ENCODE peak calls at places on chromosomes 4 and X, in ten cellular contexts. One of them, this sample, is unnamed.

GRCh38 chr4:61376301-61376700 is 176.2 kb downstream of the ADGRL3 start:
- DNase-seq in adipocyte: no peak
- DNase-seq in thyroid gland: no peak
- DNase-seq in fibroblast of mammary gland: no peak
- DNase-seq in HFFc6: no peak
- DNase-seq in NCI-H1105: no peak
- DNase-seq in HEK293T: no peak
- DNase-seq in glomerular endothelial cell: no peak
- DNase-seq in cardiac muscle cell: no peak
- DNase-seq in tibial nerve: no peak
- DNase-seq in this sample: peak; percentile 51

GRCh38 chr4:182643801-182644311 is 273.3 kb downstream of the DCTD start:
- DNase-seq in adipocyte: peak; percentile 73
- DNase-seq in thyroid gland: no peak
- DNase-seq in fibroblast of mammary gland: peak; percentile 63
- DNase-seq in HFFc6: peak; percentile 76
- DNase-seq in NCI-H1105: no peak
- DNase-seq in HEK293T: no peak
- DNase-seq in glomerular endothelial cell: no peak
- DNase-seq in cardiac muscle cell: peak; percentile 64
- DNase-seq in tibial nerve: no peak
- DNase-seq in this sample: peak; percentile 93

GRCh38 chr4:168569066-168569908 is 72.4 kb downstream of the PALLD start:
- DNase-seq in adipocyte: no peak
- DNase-seq in thyroid gland: peak; percentile 28
- DNase-seq in fibroblast of mammary gland: peak; percentile 52
- DNase-seq in HFFc6: peak; percentile 37
- DNase-seq in NCI-H1105: no peak
- DNase-seq in HEK293T: peak; percentile 55
- DNase-seq in glomerular endothelial cell: no peak
- DNase-seq in cardiac muscle cell: no peak
- DNase-seq in tibial nerve: no peak
- DNase-seq in this sample: peak; percentile 68

GRCh38 chr4:169080970-169081369 is 70.9 kb upstream of the CBR4 start:
- DNase-seq in adipocyte: peak; percentile 87
- DNase-seq in thyroid gland: peak; percentile 68
- DNase-seq in fibroblast of mammary gland: peak; percentile 75
- DNase-seq in HFFc6: peak; percentile 30
- DNase-seq in NCI-H1105: no peak
- DNase-seq in HEK293T: no peak
- DNase-seq in glomerular endothelial cell: no peak
- DNase-seq in cardiac muscle cell: no peak
- DNase-seq in tibial nerve: peak; percentile 75
- DNase-seq in this sample: peak; percentile 93

GRCh38 chr4:142840516-142841123 is 5.5 kb downstream of the INPP4B start:
- DNase-seq in adipocyte: peak; percentile 86
- DNase-seq in thyroid gland: no peak
- DNase-seq in fibroblast of mammary gland: peak; percentile 70
- DNase-seq in HFFc6: peak; percentile 35
- DNase-seq in NCI-H1105: peak; percentile 0
- DNase-seq in HEK293T: no peak
- DNase-seq in glomerular endothelial cell: peak; percentile 51
- DNase-seq in cardiac muscle cell: peak; percentile 52
- DNase-seq in tibial nerve: no peak
- DNase-seq in this sample: peak; percentile 80

GRCh38 chrX:1909419-1910206 is 294.8 kb downstream of the ASMT start:
- DNase-seq in adipocyte: no peak
- DNase-seq in thyroid gland: no peak
- DNase-seq in fibroblast of mammary gland: no peak
- DNase-seq in HFFc6: no peak
- DNase-seq in NCI-H1105: no peak
- DNase-seq in HEK293T: no peak
- DNase-seq in glomerular endothelial cell: no peak
- DNase-seq in cardiac muscle cell: no peak
- DNase-seq in tibial nerve: no peak
- DNase-seq in this sample: no peak

GRCh38 chrX:52608961-52609360 is 45.7 kb downstream of the SSX7 start:
- DNase-seq in adipocyte: no peak
- DNase-seq in thyroid gland: no peak
- DNase-seq in fibroblast of mammary gland: no peak
- DNase-seq in HFFc6: peak; percentile 1
- DNase-seq in NCI-H1105: no peak
- DNase-seq in HEK293T: no peak
- DNase-seq in glomerular endothelial cell: no peak
- DNase-seq in cardiac muscle cell: no peak
- DNase-seq in tibial nerve: no peak
- DNase-seq in this sample: no peak

GRCh38 chr4:88737304-88738015 is 39.8 kb upstream of the NAP1L5 start:
- DNase-seq in adipocyte: no peak
- DNase-seq in thyroid gland: peak; percentile 87
- DNase-seq in fibroblast of mammary gland: peak; percentile 43
- DNase-seq in HFFc6: no peak
- DNase-seq in NCI-H1105: peak; percentile 6
- DNase-seq in HEK293T: no peak
- DNase-seq in glomerular endothelial cell: no peak
- DNase-seq in cardiac muscle cell: no peak
- DNase-seq in tibial nerve: no peak
- DNase-seq in this sample: peak; percentile 29

GRCh38 chr4:98664959-98665358 is 6.5 kb upstream of the TSPAN5 start:
- DNase-seq in adipocyte: no peak
- DNase-seq in thyroid gland: no peak
- DNase-seq in fibroblast of mammary gland: no peak
- DNase-seq in HFFc6: no peak
- DNase-seq in NCI-H1105: no peak
- DNase-seq in HEK293T: no peak
- DNase-seq in glomerular endothelial cell: no peak
- DNase-seq in cardiac muscle cell: no peak
- DNase-seq in tibial nerve: no peak
- DNase-seq in this sample: no peak

GRCh38 chr4:85672116-85672515 is 197.2 kb downstream of the ARHGAP24 start:
- DNase-seq in adipocyte: peak; percentile 23
- DNase-seq in thyroid gland: no peak
- DNase-seq in fibroblast of mammary gland: peak; percentile 23
- DNase-seq in HFFc6: no peak
- DNase-seq in NCI-H1105: no peak
- DNase-seq in HEK293T: no peak
- DNase-seq in glomerular endothelial cell: no peak
- DNase-seq in cardiac muscle cell: no peak
- DNase-seq in tibial nerve: no peak
- DNase-seq in this sample: no peak

GRCh38 chr4:158775091-158775651 is 6.3 kb downstream of the FNIP2 start:
- DNase-seq in adipocyte: peak; percentile 58
- DNase-seq in thyroid gland: no peak
- DNase-seq in fibroblast of mammary gland: peak; percentile 73
- DNase-seq in HFFc6: peak; percentile 32
- DNase-seq in NCI-H1105: no peak
- DNase-seq in HEK293T: no peak
- DNase-seq in glomerular endothelial cell: peak; percentile 57
- DNase-seq in cardiac muscle cell: no peak
- DNase-seq in tibial nerve: no peak
- DNase-seq in this sample: peak; percentile 76

GRCh38 chr4:1870578-1871443 is at the start of gene NSD2:
- DNase-seq in adipocyte: peak; percentile 97
- DNase-seq in thyroid gland: peak; percentile 89
- DNase-seq in fibroblast of mammary gland: peak; percentile 80
- DNase-seq in HFFc6: peak; percentile 76
- DNase-seq in NCI-H1105: peak; percentile 82
- DNase-seq in HEK293T: peak; percentile 94
- DNase-seq in glomerular endothelial cell: no peak
- DNase-seq in cardiac muscle cell: peak; percentile 95
- DNase-seq in tibial nerve: peak; percentile 76
- DNase-seq in this sample: peak; percentile 84

GRCh38 chr4:55675196-55675793 is 39.2 kb upstream of the NMU start:
- DNase-seq in adipocyte: no peak
- DNase-seq in thyroid gland: no peak
- DNase-seq in fibroblast of mammary gland: no peak
- DNase-seq in HFFc6: no peak
- DNase-seq in NCI-H1105: no peak
- DNase-seq in HEK293T: no peak
- DNase-seq in glomerular endothelial cell: no peak
- DNase-seq in cardiac muscle cell: no peak
- DNase-seq in tibial nerve: no peak
- DNase-seq in this sample: peak; percentile 2

GRCh38 chr4:7259039-7259438 is 66.7 kb downstream of the SORCS2 start:
- DNase-seq in adipocyte: no peak
- DNase-seq in thyroid gland: no peak
- DNase-seq in fibroblast of mammary gland: no peak
- DNase-seq in HFFc6: no peak
- DNase-seq in NCI-H1105: no peak
- DNase-seq in HEK293T: no peak
- DNase-seq in glomerular endothelial cell: no peak
- DNase-seq in cardiac muscle cell: no peak
- DNase-seq in tibial nerve: no peak
- DNase-seq in this sample: no peak

GRCh38 chr4:145843651-145844050 is 95.0 kb downstream of the ZNF827 start:
- DNase-seq in adipocyte: no peak
- DNase-seq in thyroid gland: no peak
- DNase-seq in fibroblast of mammary gland: no peak
- DNase-seq in HFFc6: no peak
- DNase-seq in NCI-H1105: no peak
- DNase-seq in HEK293T: no peak
- DNase-seq in glomerular endothelial cell: no peak
- DNase-seq in cardiac muscle cell: no peak
- DNase-seq in tibial nerve: no peak
- DNase-seq in this sample: no peak

GRCh38 chrX:68725966-68726365 is 78.5 kb downstream of the STARD8 start:
- DNase-seq in adipocyte: no peak
- DNase-seq in thyroid gland: no peak
- DNase-seq in fibroblast of mammary gland: no peak
- DNase-seq in HFFc6: no peak
- DNase-seq in NCI-H1105: no peak
- DNase-seq in HEK293T: no peak
- DNase-seq in glomerular endothelial cell: no peak
- DNase-seq in cardiac muscle cell: no peak
- DNase-seq in tibial nerve: no peak
- DNase-seq in this sample: no peak

GRCh38 chr4:156941940-156942548 is 29.6 kb downstream of the PDGFC start:
- DNase-seq in adipocyte: peak; percentile 94
- DNase-seq in thyroid gland: peak; percentile 69
- DNase-seq in fibroblast of mammary gland: peak; percentile 80
- DNase-seq in HFFc6: peak; percentile 85
- DNase-seq in NCI-H1105: no peak
- DNase-seq in HEK293T: peak; percentile 65
- DNase-seq in glomerular endothelial cell: no peak
- DNase-seq in cardiac muscle cell: peak; percentile 89
- DNase-seq in tibial nerve: no peak
- DNase-seq in this sample: peak; percentile 98

GRCh38 chr4:189313064-189313463 is 627.6 kb upstream of the FRG1 start:
- DNase-seq in adipocyte: no peak
- DNase-seq in thyroid gland: no peak
- DNase-seq in fibroblast of mammary gland: no peak
- DNase-seq in HFFc6: no peak
- DNase-seq in NCI-H1105: no peak
- DNase-seq in HEK293T: no peak
- DNase-seq in glomerular endothelial cell: no peak
- DNase-seq in cardiac muscle cell: no peak
- DNase-seq in tibial nerve: no peak
- DNase-seq in this sample: no peak

GRCh38 chr4:67714248-67714583 is 13.3 kb upstream of the UBA6 start:
- DNase-seq in adipocyte: no peak
- DNase-seq in thyroid gland: peak; percentile 70
- DNase-seq in fibroblast of mammary gland: no peak
- DNase-seq in HFFc6: no peak
- DNase-seq in NCI-H1105: no peak
- DNase-seq in HEK293T: no peak
- DNase-seq in glomerular endothelial cell: no peak
- DNase-seq in cardiac muscle cell: no peak
- DNase-seq in tibial nerve: no peak
- DNase-seq in this sample: no peak

GRCh38 chr4:80409798-80410197 is 74.3 kb downstream of the CFAP299 start:
- DNase-seq in adipocyte: no peak
- DNase-seq in thyroid gland: no peak
- DNase-seq in fibroblast of mammary gland: no peak
- DNase-seq in HFFc6: no peak
- DNase-seq in NCI-H1105: no peak
- DNase-seq in HEK293T: no peak
- DNase-seq in glomerular endothelial cell: no peak
- DNase-seq in cardiac muscle cell: no peak
- DNase-seq in tibial nerve: peak; percentile 22
- DNase-seq in this sample: no peak

GRCh38 chr4:38109896-38110295 is 149.7 kb downstream of the PTTG2 start:
- DNase-seq in adipocyte: no peak
- DNase-seq in thyroid gland: no peak
- DNase-seq in fibroblast of mammary gland: no peak
- DNase-seq in HFFc6: no peak
- DNase-seq in NCI-H1105: no peak
- DNase-seq in HEK293T: no peak
- DNase-seq in glomerular endothelial cell: no peak
- DNase-seq in cardiac muscle cell: peak; percentile 31
- DNase-seq in tibial nerve: no peak
- DNase-seq in this sample: peak; percentile 53

GRCh38 chr4:46852839-46853238 is 56.2 kb downstream of the COX7B2 start:
- DNase-seq in adipocyte: no peak
- DNase-seq in thyroid gland: no peak
- DNase-seq in fibroblast of mammary gland: no peak
- DNase-seq in HFFc6: no peak
- DNase-seq in NCI-H1105: no peak
- DNase-seq in HEK293T: no peak
- DNase-seq in glomerular endothelial cell: no peak
- DNase-seq in cardiac muscle cell: no peak
- DNase-seq in tibial nerve: no peak
- DNase-seq in this sample: no peak

GRCh38 chrX:124347242-124347641 is 879 bp downstream of the SH2D1A start:
- DNase-seq in adipocyte: no peak
- DNase-seq in thyroid gland: no peak
- DNase-seq in fibroblast of mammary gland: no peak
- DNase-seq in HFFc6: no peak
- DNase-seq in NCI-H1105: no peak
- DNase-seq in HEK293T: no peak
- DNase-seq in glomerular endothelial cell: no peak
- DNase-seq in cardiac muscle cell: no peak
- DNase-seq in tibial nerve: no peak
- DNase-seq in this sample: no peak

GRCh38 chr4:36224969-36225903 is 19.1 kb downstream of the ARAP2 start:
- DNase-seq in adipocyte: no peak
- DNase-seq in thyroid gland: peak; percentile 25
- DNase-seq in fibroblast of mammary gland: no peak
- DNase-seq in HFFc6: no peak
- DNase-seq in NCI-H1105: no peak
- DNase-seq in HEK293T: no peak
- DNase-seq in glomerular endothelial cell: no peak
- DNase-seq in cardiac muscle cell: no peak
- DNase-seq in tibial nerve: no peak
- DNase-seq in this sample: no peak

GRCh38 chrX:13533726-13534125 is 35.7 kb upstream of the EGFL6 start:
- DNase-seq in adipocyte: peak; percentile 66
- DNase-seq in thyroid gland: no peak
- DNase-seq in fibroblast of mammary gland: peak; percentile 66
- DNase-seq in HFFc6: peak; percentile 48
- DNase-seq in NCI-H1105: no peak
- DNase-seq in HEK293T: no peak
- DNase-seq in glomerular endothelial cell: no peak
- DNase-seq in cardiac muscle cell: no peak
- DNase-seq in tibial nerve: no peak
- DNase-seq in this sample: no peak

GRCh38 chr4:1717129-1718094 is 3.7 kb downstream of the TMEM129 start:
- DNase-seq in adipocyte: no peak
- DNase-seq in thyroid gland: no peak
- DNase-seq in fibroblast of mammary gland: no peak
- DNase-seq in HFFc6: no peak
- DNase-seq in NCI-H1105: no peak
- DNase-seq in HEK293T: no peak
- DNase-seq in glomerular endothelial cell: no peak
- DNase-seq in cardiac muscle cell: no peak
- DNase-seq in tibial nerve: no peak
- DNase-seq in this sample: no peak

GRCh38 chr4:153788419-153789276 is at the start of gene SFRP2:
- DNase-seq in adipocyte: peak; percentile 55
- DNase-seq in thyroid gland: peak; percentile 10
- DNase-seq in fibroblast of mammary gland: peak; percentile 61
- DNase-seq in HFFc6: no peak
- DNase-seq in NCI-H1105: no peak
- DNase-seq in HEK293T: no peak
- DNase-seq in glomerular endothelial cell: no peak
- DNase-seq in cardiac muscle cell: peak; percentile 53
- DNase-seq in tibial nerve: no peak
- DNase-seq in this sample: no peak

GRCh38 chr4:157514711-157515110 is 294.2 kb downstream of the GRIA2 start:
- DNase-seq in adipocyte: no peak
- DNase-seq in thyroid gland: no peak
- DNase-seq in fibroblast of mammary gland: no peak
- DNase-seq in HFFc6: no peak
- DNase-seq in NCI-H1105: no peak
- DNase-seq in HEK293T: peak; percentile 38
- DNase-seq in glomerular endothelial cell: no peak
- DNase-seq in cardiac muscle cell: peak; percentile 27
- DNase-seq in tibial nerve: no peak
- DNase-seq in this sample: no peak